ENCODE peak calls at places on chromosomes 5 and 9, in seven cellular contexts. One of them, this sample, is unnamed.

GRCh38 chr5:178831049-178831448 is 28.7 kb upstream of the ZNF354B start:
- DNase-seq in cardiac fibroblast: no peak
- DNase-seq in AG04449: no peak
- DNase-seq in lung: no peak
- DNase-seq in naive thymus-derived CD4-positive, alpha-beta T cell: no peak
- DNase-seq in fibroblast of mammary gland: no peak
- DNase-seq in psoas muscle: no peak
- DNase-seq in this sample: no peak

GRCh38 chr5:127757576-127757975 is 54.4 kb downstream of the CCDC192 start:
- DNase-seq in cardiac fibroblast: peak
- DNase-seq in AG04449: no peak
- DNase-seq in lung: no peak
- DNase-seq in naive thymus-derived CD4-positive, alpha-beta T cell: no peak
- DNase-seq in fibroblast of mammary gland: peak
- DNase-seq in psoas muscle: no peak
- DNase-seq in this sample: peak

GRCh38 chr5:157046041-157046440 is 12.9 kb downstream of the HAVCR1 start:
- DNase-seq in cardiac fibroblast: no peak
- DNase-seq in AG04449: no peak
- DNase-seq in lung: no peak
- DNase-seq in naive thymus-derived CD4-positive, alpha-beta T cell: no peak
- DNase-seq in fibroblast of mammary gland: peak
- DNase-seq in psoas muscle: no peak
- DNase-seq in this sample: no peak

GRCh38 chr5:21665525-21665924 is 1187.6 kb downstream of the CDH12 start:
- DNase-seq in cardiac fibroblast: no peak
- DNase-seq in AG04449: no peak
- DNase-seq in lung: no peak
- DNase-seq in naive thymus-derived CD4-positive, alpha-beta T cell: no peak
- DNase-seq in fibroblast of mammary gland: no peak
- DNase-seq in psoas muscle: no peak
- DNase-seq in this sample: no peak

GRCh38 chr5:122077451-122078115 is 476 bp downstream of the LOX start:
- DNase-seq in cardiac fibroblast: no peak
- DNase-seq in AG04449: no peak
- DNase-seq in lung: no peak
- DNase-seq in naive thymus-derived CD4-positive, alpha-beta T cell: no peak
- DNase-seq in fibroblast of mammary gland: no peak
- DNase-seq in psoas muscle: peak
- DNase-seq in this sample: no peak

GRCh38 chr5:141783599-141784296 is 94.5 kb downstream of the PCDH1 start:
- DNase-seq in cardiac fibroblast: no peak
- DNase-seq in AG04449: no peak
- DNase-seq in lung: no peak
- DNase-seq in naive thymus-derived CD4-positive, alpha-beta T cell: no peak
- DNase-seq in fibroblast of mammary gland: no peak
- DNase-seq in psoas muscle: no peak
- DNase-seq in this sample: no peak

GRCh38 chr5:168528521-168529360 is at the start of gene FBLL1:
- DNase-seq in cardiac fibroblast: peak
- DNase-seq in AG04449: no peak
- DNase-seq in lung: no peak
- DNase-seq in naive thymus-derived CD4-positive, alpha-beta T cell: peak
- DNase-seq in fibroblast of mammary gland: peak
- DNase-seq in psoas muscle: no peak
- DNase-seq in this sample: peak

GRCh38 chr9:15295761-15296405 is 11.1 kb downstream of the TTC39B start:
- DNase-seq in cardiac fibroblast: peak
- DNase-seq in AG04449: no peak
- DNase-seq in lung: no peak
- DNase-seq in naive thymus-derived CD4-positive, alpha-beta T cell: peak
- DNase-seq in fibroblast of mammary gland: peak
- DNase-seq in psoas muscle: no peak
- DNase-seq in this sample: peak

GRCh38 chr9:85487872-85488271 is 253.9 kb downstream of the AGTPBP1 start:
- DNase-seq in cardiac fibroblast: no peak
- DNase-seq in AG04449: no peak
- DNase-seq in lung: no peak
- DNase-seq in naive thymus-derived CD4-positive, alpha-beta T cell: no peak
- DNase-seq in fibroblast of mammary gland: no peak
- DNase-seq in psoas muscle: no peak
- DNase-seq in this sample: no peak

GRCh38 chr5:51632794-51633193 is 249.5 kb downstream of the ISL1 start:
- DNase-seq in cardiac fibroblast: no peak
- DNase-seq in AG04449: no peak
- DNase-seq in lung: no peak
- DNase-seq in naive thymus-derived CD4-positive, alpha-beta T cell: no peak
- DNase-seq in fibroblast of mammary gland: no peak
- DNase-seq in psoas muscle: no peak
- DNase-seq in this sample: no peak

GRCh38 chr9:128124873-128125574 is 2.5 kb downstream of the PTGES2 start:
- DNase-seq in cardiac fibroblast: peak
- DNase-seq in AG04449: no peak
- DNase-seq in lung: no peak
- DNase-seq in naive thymus-derived CD4-positive, alpha-beta T cell: no peak
- DNase-seq in fibroblast of mammary gland: peak
- DNase-seq in psoas muscle: peak
- DNase-seq in this sample: peak

GRCh38 chr9:76680716-76681431 is 83.4 kb upstream of the PCA3 start:
- DNase-seq in cardiac fibroblast: no peak
- DNase-seq in AG04449: no peak
- DNase-seq in lung: no peak
- DNase-seq in naive thymus-derived CD4-positive, alpha-beta T cell: no peak
- DNase-seq in fibroblast of mammary gland: no peak
- DNase-seq in psoas muscle: no peak
- DNase-seq in this sample: no peak

GRCh38 chr9:133589454-133590227 is 19.5 kb downstream of the FAM163B start:
- DNase-seq in cardiac fibroblast: no peak
- DNase-seq in AG04449: no peak
- DNase-seq in lung: no peak
- DNase-seq in naive thymus-derived CD4-positive, alpha-beta T cell: peak
- DNase-seq in fibroblast of mammary gland: no peak
- DNase-seq in psoas muscle: no peak
- DNase-seq in this sample: no peak

GRCh38 chr5:99104538-99105132 is 175.8 kb upstream of the CHD1 start:
- DNase-seq in cardiac fibroblast: peak
- DNase-seq in AG04449: no peak
- DNase-seq in lung: no peak
- DNase-seq in naive thymus-derived CD4-positive, alpha-beta T cell: peak
- DNase-seq in fibroblast of mammary gland: peak
- DNase-seq in psoas muscle: no peak
- DNase-seq in this sample: peak

GRCh38 chr5:113824307-113824706 is 310.8 kb downstream of the YTHDC2 start:
- DNase-seq in cardiac fibroblast: no peak
- DNase-seq in AG04449: no peak
- DNase-seq in lung: no peak
- DNase-seq in naive thymus-derived CD4-positive, alpha-beta T cell: no peak
- DNase-seq in fibroblast of mammary gland: no peak
- DNase-seq in psoas muscle: no peak
- DNase-seq in this sample: no peak

GRCh38 chr9:34119713-34120112 is 6.8 kb downstream of the DCAF12 start:
- DNase-seq in cardiac fibroblast: no peak
- DNase-seq in AG04449: no peak
- DNase-seq in lung: no peak
- DNase-seq in naive thymus-derived CD4-positive, alpha-beta T cell: no peak
- DNase-seq in fibroblast of mammary gland: no peak
- DNase-seq in psoas muscle: no peak
- DNase-seq in this sample: no peak

GRCh38 chr9:100700689-100701318 is 122.9 kb downstream of the CAVIN4 start:
- DNase-seq in cardiac fibroblast: peak
- DNase-seq in AG04449: no peak
- DNase-seq in lung: no peak
- DNase-seq in naive thymus-derived CD4-positive, alpha-beta T cell: no peak
- DNase-seq in fibroblast of mammary gland: peak
- DNase-seq in psoas muscle: no peak
- DNase-seq in this sample: no peak

GRCh38 chr5:179269781-179270543 is 75.3 kb downstream of the ADAMTS2 start:
- DNase-seq in cardiac fibroblast: no peak
- DNase-seq in AG04449: no peak
- DNase-seq in lung: no peak
- DNase-seq in naive thymus-derived CD4-positive, alpha-beta T cell: no peak
- DNase-seq in fibroblast of mammary gland: peak
- DNase-seq in psoas muscle: no peak
- DNase-seq in this sample: no peak

GRCh38 chr9:137575725-137576411 is 2.9 kb downstream of the DPH7 start:
- DNase-seq in cardiac fibroblast: no peak
- DNase-seq in AG04449: no peak
- DNase-seq in lung: no peak
- DNase-seq in naive thymus-derived CD4-positive, alpha-beta T cell: no peak
- DNase-seq in fibroblast of mammary gland: no peak
- DNase-seq in psoas muscle: no peak
- DNase-seq in this sample: no peak

GRCh38 chr9:87498816-87499454 is 1.3 kb downstream of the DAPK1 start:
- DNase-seq in cardiac fibroblast: no peak
- DNase-seq in AG04449: no peak
- DNase-seq in lung: no peak
- DNase-seq in naive thymus-derived CD4-positive, alpha-beta T cell: no peak
- DNase-seq in fibroblast of mammary gland: no peak
- DNase-seq in psoas muscle: no peak
- DNase-seq in this sample: no peak

GRCh38 chr9:87500894-87501656 is 3.4 kb downstream of the DAPK1 start:
- DNase-seq in cardiac fibroblast: no peak
- DNase-seq in AG04449: no peak
- DNase-seq in lung: no peak
- DNase-seq in naive thymus-derived CD4-positive, alpha-beta T cell: no peak
- DNase-seq in fibroblast of mammary gland: no peak
- DNase-seq in psoas muscle: no peak
- DNase-seq in this sample: no peak

GRCh38 chr9:87500491-87500890 is 2.8 kb downstream of the DAPK1 start:
- DNase-seq in cardiac fibroblast: no peak
- DNase-seq in AG04449: no peak
- DNase-seq in lung: no peak
- DNase-seq in naive thymus-derived CD4-positive, alpha-beta T cell: no peak
- DNase-seq in fibroblast of mammary gland: peak
- DNase-seq in psoas muscle: no peak
- DNase-seq in this sample: no peak

GRCh38 chr9:87498046-87498815 is 564 bp downstream of the DAPK1 start:
- DNase-seq in cardiac fibroblast: peak
- DNase-seq in AG04449: no peak
- DNase-seq in lung: peak
- DNase-seq in naive thymus-derived CD4-positive, alpha-beta T cell: no peak
- DNase-seq in fibroblast of mammary gland: peak
- DNase-seq in psoas muscle: peak
- DNase-seq in this sample: no peak

DNA sequence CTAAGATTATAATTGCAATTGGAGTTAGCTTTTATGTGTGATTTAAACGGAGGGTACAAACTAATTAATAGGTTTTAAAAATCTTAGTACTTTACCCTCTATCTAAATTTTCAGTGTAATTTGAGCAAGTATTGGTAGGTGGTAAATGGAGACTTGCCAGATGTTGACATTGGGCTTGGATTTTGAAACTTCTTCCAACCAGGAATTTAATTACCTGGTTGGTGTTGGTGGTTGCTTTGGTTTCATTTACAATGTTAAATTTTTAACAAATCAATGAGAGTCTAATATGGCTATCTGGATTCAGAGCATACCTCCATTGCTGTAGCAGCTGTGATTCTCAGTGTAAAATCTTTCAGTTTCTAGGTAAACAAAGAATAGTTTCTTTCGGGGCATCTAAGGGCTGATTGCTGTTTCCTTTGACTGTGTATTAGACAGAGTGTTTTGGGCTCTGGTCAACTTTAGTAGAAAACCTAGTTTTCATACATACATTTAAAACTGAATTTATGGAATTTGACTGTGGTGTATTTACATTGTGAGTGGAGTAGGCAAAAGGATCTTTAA is 1.9 kb downstream of the DAPK1 start:
- DNase-seq in cardiac fibroblast: no peak
- DNase-seq in AG04449: no peak
- DNase-seq in lung: no peak
- DNase-seq in naive thymus-derived CD4-positive, alpha-beta T cell: no peak
- DNase-seq in fibroblast of mammary gland: no peak
- DNase-seq in psoas muscle: no peak
- DNase-seq in this sample: no peak
- H3K4me3 ChIP-seq in cardiac fibroblast: no peak
- H3K4me3 ChIP-seq in AG04449: no peak
- H3K4me3 ChIP-seq in lung: no peak
- H3K4me3 ChIP-seq in naive thymus-derived CD4-positive, alpha-beta T cell: no peak
- H3K4me3 ChIP-seq in fibroblast of mammary gland: peak
- H3K4me3 ChIP-seq in psoas muscle: peak
- H3K4me3 ChIP-seq in this sample: no peak

DNA sequence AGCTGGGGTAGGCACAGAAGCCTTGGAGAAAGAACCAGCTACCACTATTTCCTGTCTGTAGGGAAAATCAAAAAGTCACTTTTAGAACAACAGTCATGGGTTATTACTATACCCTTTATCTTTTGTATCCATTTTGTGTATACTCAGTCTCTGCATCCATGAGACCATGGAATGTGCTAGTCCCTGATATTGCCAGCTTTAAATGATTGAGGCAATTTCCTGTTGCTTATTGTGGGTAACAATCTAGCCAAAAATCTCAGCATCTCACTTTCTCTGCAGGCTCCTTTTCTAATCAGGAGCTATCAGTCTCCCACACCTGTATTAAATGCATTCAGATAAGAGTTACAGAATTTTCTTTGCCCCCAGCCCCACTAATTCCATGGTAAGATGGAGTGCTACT is 968 bp upstream of the KDM3B start:
- DNase-seq in cardiac fibroblast: no peak
- DNase-seq in AG04449: no peak
- DNase-seq in lung: no peak
- DNase-seq in naive thymus-derived CD4-positive, alpha-beta T cell: no peak
- DNase-seq in fibroblast of mammary gland: no peak
- DNase-seq in psoas muscle: no peak
- DNase-seq in this sample: no peak
- H3K4me3 ChIP-seq in cardiac fibroblast: no peak
- H3K4me3 ChIP-seq in AG04449: no peak
- H3K4me3 ChIP-seq in lung: no peak
- H3K4me3 ChIP-seq in naive thymus-derived CD4-positive, alpha-beta T cell: no peak
- H3K4me3 ChIP-seq in fibroblast of mammary gland: no peak
- H3K4me3 ChIP-seq in psoas muscle: no peak
- H3K4me3 ChIP-seq in this sample: no peak

DNA sequence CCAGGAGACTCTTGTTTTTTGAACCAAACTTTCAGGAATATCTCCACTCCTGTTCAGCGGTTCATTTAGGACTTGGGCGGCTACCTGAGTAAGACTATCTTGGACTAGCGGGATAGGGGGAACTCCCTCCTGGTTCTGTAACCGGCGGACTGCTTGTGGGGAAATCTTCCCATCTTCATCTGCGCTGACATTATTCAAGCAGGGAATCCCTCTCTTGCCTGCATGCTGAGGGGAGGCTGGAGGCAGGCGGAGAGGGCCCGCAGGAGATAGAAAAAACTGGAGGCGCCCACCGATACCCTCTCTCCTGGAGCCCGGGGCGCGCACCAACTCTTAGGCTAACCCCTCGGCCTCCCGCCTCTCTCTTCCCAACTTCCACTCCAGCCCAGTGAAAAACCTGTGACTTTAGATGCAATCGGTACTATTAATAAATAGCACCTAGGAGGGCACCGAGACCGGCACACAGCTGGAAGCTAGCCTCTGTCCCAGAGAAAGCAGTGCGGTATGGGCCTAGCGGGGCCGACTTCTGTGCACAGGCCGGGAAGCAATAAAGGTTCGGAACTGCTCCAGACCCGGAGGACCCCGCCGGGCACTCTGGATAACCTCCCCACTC is 1.7 kb downstream of the EFNA5 start:
- DNase-seq in cardiac fibroblast: peak
- DNase-seq in AG04449: no peak
- DNase-seq in lung: no peak
- DNase-seq in naive thymus-derived CD4-positive, alpha-beta T cell: no peak
- DNase-seq in fibroblast of mammary gland: no peak
- DNase-seq in psoas muscle: peak
- DNase-seq in this sample: no peak
- H3K4me3 ChIP-seq in cardiac fibroblast: peak
- H3K4me3 ChIP-seq in AG04449: peak
- H3K4me3 ChIP-seq in lung: peak
- H3K4me3 ChIP-seq in naive thymus-derived CD4-positive, alpha-beta T cell: no peak
- H3K4me3 ChIP-seq in fibroblast of mammary gland: peak
- H3K4me3 ChIP-seq in psoas muscle: peak
- H3K4me3 ChIP-seq in this sample: peak

GRCh38 chr5:68289576-68289975 is 74.0 kb downstream of the PIK3R1 start:
- DNase-seq in cardiac fibroblast: no peak
- DNase-seq in AG04449: no peak
- DNase-seq in lung: no peak
- DNase-seq in naive thymus-derived CD4-positive, alpha-beta T cell: no peak
- DNase-seq in fibroblast of mammary gland: no peak
- DNase-seq in psoas muscle: no peak
- DNase-seq in this sample: no peak
- H3K4me3 ChIP-seq in cardiac fibroblast: no peak
- H3K4me3 ChIP-seq in AG04449: no peak
- H3K4me3 ChIP-seq in lung: no peak
- H3K4me3 ChIP-seq in naive thymus-derived CD4-positive, alpha-beta T cell: no peak
- H3K4me3 ChIP-seq in fibroblast of mammary gland: no peak
- H3K4me3 ChIP-seq in psoas muscle: peak
- H3K4me3 ChIP-seq in this sample: no peak

This sample was measured in skeletal muscle cell.